ENCODE peak calls at places on chromosomes 4 and X, in nine cellular contexts. One of them, this sample, is unnamed.

GRCh38 chr4:34091451-34091850 is 2152.9 kb downstream of the ARAP2 start:
- DNase-seq in amniotic epithelial cell: no peak
- DNase-seq in stimulated activated CD4-positive, alpha-beta T cell treated with anti-CD3 and anti-CD28 coated beads, Interleukin-4, amount 100 ng/mL, for 4 hours: no peak
- DNase-seq in naive thymus-derived CD8-positive, alpha-beta T cell: no peak
- DNase-seq in NCI-H774: no peak
- DNase-seq in psoas muscle: no peak
- DNase-seq in SJSA1: no peak
- DNase-seq in hypothalamus: no peak
- DNase-seq in body of pancreas: no peak
- DNase-seq in this sample: no peak

GRCh38 chr4:8741513-8742226 is 130.0 kb downstream of the HMX1 start:
- DNase-seq in amniotic epithelial cell: no peak
- DNase-seq in naive thymus-derived CD8-positive, alpha-beta T cell: no peak
- DNase-seq in hypothalamus: no peak
- DNase-seq in body of pancreas: no peak
- DNase-seq in SJSA1: no peak
- DNase-seq in psoas muscle: peak
- DNase-seq in NCI-H774: no peak
- DNase-seq in stimulated activated CD4-positive, alpha-beta T cell treated with anti-CD3 and anti-CD28 coated beads, Interleukin-4, amount 100 ng/mL, for 4 hours: no peak
- DNase-seq in this sample: no peak

GRCh38 chr4:150826302-150826701 is 188.8 kb downstream of the LRBA start:
- DNase-seq in amniotic epithelial cell: no peak
- DNase-seq in naive thymus-derived CD8-positive, alpha-beta T cell: no peak
- DNase-seq in NCI-H774: no peak
- DNase-seq in body of pancreas: no peak
- DNase-seq in hypothalamus: no peak
- DNase-seq in psoas muscle: no peak
- DNase-seq in stimulated activated CD4-positive, alpha-beta T cell treated with anti-CD3 and anti-CD28 coated beads, Interleukin-4, amount 100 ng/mL, for 4 hours: no peak
- DNase-seq in SJSA1: no peak
- DNase-seq in this sample: no peak

GRCh38 chr4:119050501-119051090 is 85.0 kb upstream of the MYOZ2 start:
- DNase-seq in SJSA1: no peak
- DNase-seq in NCI-H774: no peak
- DNase-seq in hypothalamus: no peak
- DNase-seq in body of pancreas: no peak
- DNase-seq in psoas muscle: no peak
- DNase-seq in stimulated activated CD4-positive, alpha-beta T cell treated with anti-CD3 and anti-CD28 coated beads, Interleukin-4, amount 100 ng/mL, for 4 hours: no peak
- DNase-seq in naive thymus-derived CD8-positive, alpha-beta T cell: no peak
- DNase-seq in amniotic epithelial cell: peak
- DNase-seq in this sample: no peak

GRCh38 chr4:173146456-173146855 is 22.2 kb upstream of the GALNT7 start:
- DNase-seq in body of pancreas: no peak
- DNase-seq in stimulated activated CD4-positive, alpha-beta T cell treated with anti-CD3 and anti-CD28 coated beads, Interleukin-4, amount 100 ng/mL, for 4 hours: no peak
- DNase-seq in psoas muscle: no peak
- DNase-seq in SJSA1: no peak
- DNase-seq in hypothalamus: no peak
- DNase-seq in NCI-H774: no peak
- DNase-seq in amniotic epithelial cell: peak
- DNase-seq in naive thymus-derived CD8-positive, alpha-beta T cell: no peak
- DNase-seq in this sample: no peak

GRCh38 chr4:79290376-79290775 is 35.5 kb downstream of the NAA11 start:
- DNase-seq in SJSA1: no peak
- DNase-seq in naive thymus-derived CD8-positive, alpha-beta T cell: no peak
- DNase-seq in hypothalamus: peak
- DNase-seq in NCI-H774: no peak
- DNase-seq in amniotic epithelial cell: no peak
- DNase-seq in body of pancreas: no peak
- DNase-seq in psoas muscle: no peak
- DNase-seq in stimulated activated CD4-positive, alpha-beta T cell treated with anti-CD3 and anti-CD28 coated beads, Interleukin-4, amount 100 ng/mL, for 4 hours: no peak
- DNase-seq in this sample: no peak

GRCh38 chr4:124253080-124253479 is 459.5 kb downstream of the ANKRD50 start:
- DNase-seq in NCI-H774: peak
- DNase-seq in amniotic epithelial cell: peak
- DNase-seq in hypothalamus: no peak
- DNase-seq in stimulated activated CD4-positive, alpha-beta T cell treated with anti-CD3 and anti-CD28 coated beads, Interleukin-4, amount 100 ng/mL, for 4 hours: no peak
- DNase-seq in SJSA1: no peak
- DNase-seq in psoas muscle: no peak
- DNase-seq in body of pancreas: no peak
- DNase-seq in naive thymus-derived CD8-positive, alpha-beta T cell: no peak
- DNase-seq in this sample: no peak

GRCh38 chr4:91325495-91325894 is 978.3 kb upstream of the GRID2 start:
- DNase-seq in naive thymus-derived CD8-positive, alpha-beta T cell: no peak
- DNase-seq in hypothalamus: no peak
- DNase-seq in NCI-H774: no peak
- DNase-seq in psoas muscle: no peak
- DNase-seq in amniotic epithelial cell: peak
- DNase-seq in SJSA1: no peak
- DNase-seq in body of pancreas: peak
- DNase-seq in stimulated activated CD4-positive, alpha-beta T cell treated with anti-CD3 and anti-CD28 coated beads, Interleukin-4, amount 100 ng/mL, for 4 hours: no peak
- DNase-seq in this sample: no peak

GRCh38 chrX:46559062-46559461 is 13.8 kb upstream of the ZNF674 start:
- DNase-seq in amniotic epithelial cell: no peak
- DNase-seq in psoas muscle: no peak
- DNase-seq in SJSA1: no peak
- DNase-seq in naive thymus-derived CD8-positive, alpha-beta T cell: no peak
- DNase-seq in body of pancreas: no peak
- DNase-seq in stimulated activated CD4-positive, alpha-beta T cell treated with anti-CD3 and anti-CD28 coated beads, Interleukin-4, amount 100 ng/mL, for 4 hours: no peak
- DNase-seq in hypothalamus: no peak
- DNase-seq in NCI-H774: no peak
- DNase-seq in this sample: no peak

This sample was measured in heart right ventricle.